ENCODE peak calls at places on chromosomes 11 and 22, in six cellular contexts. One of them, this sample, is unnamed.

GRCh38 chr11:23585700-23586099 is 725.4 kb upstream of the CCDC179 start:
- DNase-seq in cardiac fibroblast: peak; percentile 1
- DNase-seq in transverse colon: no peak
- DNase-seq in pancreas: no peak
- DNase-seq in brain microvascular endothelial cell: no peak
- DNase-seq in GM12864: no peak
- DNase-seq in this sample: no peak

GRCh38 chr22:18057568-18058209 is 20.1 kb upstream of the PEX26 start:
- DNase-seq in cardiac fibroblast: peak; percentile 99
- DNase-seq in transverse colon: peak; percentile 74
- DNase-seq in pancreas: no peak
- DNase-seq in brain microvascular endothelial cell: peak; percentile 97
- DNase-seq in GM12864: peak; percentile 82
- DNase-seq in this sample: peak; percentile 94

GRCh38 chr11:36300651-36301050 is 4.6 kb downstream of the PRR5L start:
- DNase-seq in cardiac fibroblast: peak; percentile 47
- DNase-seq in transverse colon: peak; percentile 85
- DNase-seq in pancreas: peak; percentile 92
- DNase-seq in brain microvascular endothelial cell: no peak
- DNase-seq in GM12864: no peak
- DNase-seq in this sample: no peak

GRCh38 chr11:128653828-128654231 is 40.0 kb upstream of the FLI1 start:
- DNase-seq in cardiac fibroblast: peak; percentile 83
- DNase-seq in transverse colon: peak; percentile 35
- DNase-seq in pancreas: peak; percentile 87
- DNase-seq in brain microvascular endothelial cell: peak; percentile 84
- DNase-seq in GM12864: no peak
- DNase-seq in this sample: peak; percentile 75

GRCh38 chr22:43345761-43346261 is 2.6 kb upstream of the SCUBE1 start:
- DNase-seq in cardiac fibroblast: no peak
- DNase-seq in transverse colon: no peak
- DNase-seq in pancreas: no peak
- DNase-seq in brain microvascular endothelial cell: no peak
- DNase-seq in GM12864: peak; percentile 29
- DNase-seq in this sample: no peak

GRCh38 chr22:42330953-42331525 is 60.6 kb upstream of the TCF20 start:
- DNase-seq in cardiac fibroblast: no peak
- DNase-seq in transverse colon: no peak
- DNase-seq in pancreas: no peak
- DNase-seq in brain microvascular endothelial cell: no peak
- DNase-seq in GM12864: no peak
- DNase-seq in this sample: no peak

GRCh38 chr11:100978442-100978841 is 151.2 kb downstream of the PGR start:
- DNase-seq in cardiac fibroblast: no peak
- DNase-seq in transverse colon: no peak
- DNase-seq in pancreas: no peak
- DNase-seq in brain microvascular endothelial cell: no peak
- DNase-seq in GM12864: no peak
- DNase-seq in this sample: no peak

GRCh38 chr11:45444796-45445195 is 158.7 kb upstream of the SYT13 start:
- DNase-seq in cardiac fibroblast: no peak
- DNase-seq in transverse colon: no peak
- DNase-seq in pancreas: no peak
- DNase-seq in brain microvascular endothelial cell: no peak
- DNase-seq in GM12864: no peak
- DNase-seq in this sample: no peak

GRCh38 chr11:132992838-132993680 is 539.2 kb downstream of the OPCML start:
- DNase-seq in cardiac fibroblast: no peak
- DNase-seq in transverse colon: no peak
- DNase-seq in pancreas: no peak
- DNase-seq in brain microvascular endothelial cell: peak; percentile 14
- DNase-seq in GM12864: no peak
- DNase-seq in this sample: peak; percentile 20

GRCh38 chr22:50191041-50191740 is 5.5 kb downstream of the TRABD start:
- DNase-seq in cardiac fibroblast: no peak
- DNase-seq in transverse colon: peak; percentile 78
- DNase-seq in pancreas: peak; percentile 73
- DNase-seq in brain microvascular endothelial cell: no peak
- DNase-seq in GM12864: peak; percentile 88
- DNase-seq in this sample: no peak

GRCh38 chr22:50189184-50189848 is 3.6 kb downstream of the TRABD start:
- DNase-seq in cardiac fibroblast: no peak
- DNase-seq in transverse colon: peak; percentile 59
- DNase-seq in pancreas: peak; percentile 96
- DNase-seq in brain microvascular endothelial cell: no peak
- DNase-seq in GM12864: no peak
- DNase-seq in this sample: no peak

GRCh38 chr22:50189849-50190181 is 4.1 kb downstream of the TRABD start:
- DNase-seq in cardiac fibroblast: no peak
- DNase-seq in transverse colon: peak; percentile 47
- DNase-seq in pancreas: peak; percentile 74
- DNase-seq in brain microvascular endothelial cell: no peak
- DNase-seq in GM12864: no peak
- DNase-seq in this sample: no peak

GRCh38 chr22:50192056-50192824 is 6.5 kb downstream of the TRABD start:
- DNase-seq in cardiac fibroblast: no peak
- DNase-seq in transverse colon: no peak
- DNase-seq in pancreas: peak; percentile 72
- DNase-seq in brain microvascular endothelial cell: no peak
- DNase-seq in GM12864: no peak
- DNase-seq in this sample: peak; percentile 50

GRCh38 chr22:50190182-50190951 is 4.7 kb downstream of the TRABD start:
- DNase-seq in cardiac fibroblast: peak; percentile 57
- DNase-seq in transverse colon: peak; percentile 91
- DNase-seq in pancreas: peak; percentile 95
- DNase-seq in brain microvascular endothelial cell: no peak
- DNase-seq in GM12864: peak; percentile 78
- DNase-seq in this sample: peak; percentile 44
- TF ChIP-seq CTCF in cardiac fibroblast: peak; percentile 19
- TF ChIP-seq CTCF in transverse colon: peak; percentile 22
- TF ChIP-seq CTCF in pancreas: no peak
- TF ChIP-seq CTCF in brain microvascular endothelial cell: peak; percentile 55
- TF ChIP-seq CTCF in GM12864: peak; percentile 36
- TF ChIP-seq CTCF in this sample: peak; percentile 69

GRCh38 chr11:75482931-75483469 is 42.7 kb downstream of the GDPD5 start:
- DNase-seq in cardiac fibroblast: no peak
- DNase-seq in transverse colon: no peak
- DNase-seq in pancreas: peak; percentile 63
- DNase-seq in brain microvascular endothelial cell: no peak
- DNase-seq in GM12864: no peak
- DNase-seq in this sample: no peak
- TF ChIP-seq CTCF in cardiac fibroblast: no peak
- TF ChIP-seq CTCF in transverse colon: no peak
- TF ChIP-seq CTCF in pancreas: no peak
- TF ChIP-seq CTCF in brain microvascular endothelial cell: no peak
- TF ChIP-seq CTCF in GM12864: no peak
- TF ChIP-seq CTCF in this sample: no peak

GRCh38 chr11:112280268-112281126 is 19.8 kb upstream of the PLET1 start:
- DNase-seq in cardiac fibroblast: peak; percentile 87
- DNase-seq in transverse colon: peak; percentile 66
- DNase-seq in pancreas: peak; percentile 46
- DNase-seq in brain microvascular endothelial cell: peak; percentile 78
- DNase-seq in GM12864: peak; percentile 59
- DNase-seq in this sample: peak; percentile 71
- TF ChIP-seq CTCF in cardiac fibroblast: peak; percentile 71
- TF ChIP-seq CTCF in transverse colon: peak; percentile 86
- TF ChIP-seq CTCF in pancreas: peak; percentile 58
- TF ChIP-seq CTCF in brain microvascular endothelial cell: peak; percentile 85
- TF ChIP-seq CTCF in GM12864: peak; percentile 81
- TF ChIP-seq CTCF in this sample: peak; percentile 78

GRCh38 chr11:69542314-69543168 is 61.1 kb downstream of the LINC01488 start:
- DNase-seq in cardiac fibroblast: no peak
- DNase-seq in transverse colon: no peak
- DNase-seq in pancreas: no peak
- DNase-seq in brain microvascular endothelial cell: no peak
- DNase-seq in GM12864: no peak
- DNase-seq in this sample: no peak
- TF ChIP-seq CTCF in cardiac fibroblast: no peak
- TF ChIP-seq CTCF in transverse colon: no peak
- TF ChIP-seq CTCF in pancreas: no peak
- TF ChIP-seq CTCF in brain microvascular endothelial cell: no peak
- TF ChIP-seq CTCF in GM12864: no peak
- TF ChIP-seq CTCF in this sample: no peak